ENCODE peak calls at places on chromosomes 7 and 10, in nine cellular contexts. One of them, this sample, is unnamed.
A peak's percentile ranks its signal among the peaks of the same experiment; 100 is the strongest.

GRCh38 chr7:151745090-151745638 is 131.8 kb downstream of the PRKAG2 start:
- DNase-seq in upper lobe of right lung: peak; percentile 95
- DNase-seq in brain microvascular endothelial cell: peak; percentile 88
- DNase-seq in ascending aorta: peak; percentile 85
- DNase-seq in astrocyte: peak; percentile 89
- DNase-seq in A549: peak; percentile 92
- DNase-seq in sigmoid colon: no peak
- DNase-seq in dorsolateral prefrontal cortex: no peak
- DNase-seq in left lung: peak; percentile 92
- DNase-seq in this sample: peak; percentile 86

GRCh38 chr7:153047569-153047968 is 288.0 kb downstream of the ACTR3B start:
- DNase-seq in upper lobe of right lung: no peak
- DNase-seq in brain microvascular endothelial cell: no peak
- DNase-seq in ascending aorta: no peak
- DNase-seq in astrocyte: no peak
- DNase-seq in A549: no peak
- DNase-seq in sigmoid colon: no peak
- DNase-seq in dorsolateral prefrontal cortex: no peak
- DNase-seq in left lung: no peak
- DNase-seq in this sample: no peak

GRCh38 chr10:112842832-112843360 is 107.2 kb upstream of the TCF7L2 start:
- DNase-seq in upper lobe of right lung: no peak
- DNase-seq in brain microvascular endothelial cell: peak; percentile 11
- DNase-seq in ascending aorta: no peak
- DNase-seq in astrocyte: no peak
- DNase-seq in A549: no peak
- DNase-seq in sigmoid colon: no peak
- DNase-seq in dorsolateral prefrontal cortex: no peak
- DNase-seq in left lung: no peak
- DNase-seq in this sample: no peak

GRCh38 chr7:112449353-112449752 is 907 bp upstream of the IFRD1 start:
- DNase-seq in upper lobe of right lung: no peak
- DNase-seq in brain microvascular endothelial cell: peak; percentile 31
- DNase-seq in ascending aorta: no peak
- DNase-seq in astrocyte: peak; percentile 51
- DNase-seq in A549: peak; percentile 24
- DNase-seq in sigmoid colon: no peak
- DNase-seq in dorsolateral prefrontal cortex: no peak
- DNase-seq in left lung: no peak
- DNase-seq in this sample: no peak

GRCh38 chr7:129454249-129454551 is 20.0 kb downstream of the STRIP2 start:
- DNase-seq in upper lobe of right lung: no peak
- DNase-seq in brain microvascular endothelial cell: no peak
- DNase-seq in ascending aorta: no peak
- DNase-seq in astrocyte: no peak
- DNase-seq in A549: no peak
- DNase-seq in sigmoid colon: no peak
- DNase-seq in dorsolateral prefrontal cortex: no peak
- DNase-seq in left lung: no peak
- DNase-seq in this sample: no peak

GRCh38 chr10:100043344-100043743 is 33.6 kb upstream of the DNMBP start:
- DNase-seq in upper lobe of right lung: no peak
- DNase-seq in brain microvascular endothelial cell: no peak
- DNase-seq in ascending aorta: no peak
- DNase-seq in astrocyte: no peak
- DNase-seq in A549: peak; percentile 54
- DNase-seq in sigmoid colon: no peak
- DNase-seq in dorsolateral prefrontal cortex: no peak
- DNase-seq in left lung: no peak
- DNase-seq in this sample: no peak

GRCh38 chr7:55325371-55325792 is 39.8 kb upstream of the LANCL2 start:
- DNase-seq in upper lobe of right lung: no peak
- DNase-seq in brain microvascular endothelial cell: peak; percentile 92
- DNase-seq in ascending aorta: no peak
- DNase-seq in astrocyte: peak; percentile 95
- DNase-seq in A549: no peak
- DNase-seq in sigmoid colon: no peak
- DNase-seq in dorsolateral prefrontal cortex: no peak
- DNase-seq in left lung: no peak
- DNase-seq in this sample: no peak

GRCh38 chr10:28996345-28996744 is 292.5 kb upstream of the LYZL1 start:
- DNase-seq in upper lobe of right lung: no peak
- DNase-seq in brain microvascular endothelial cell: no peak
- DNase-seq in ascending aorta: no peak
- DNase-seq in astrocyte: no peak
- DNase-seq in A549: no peak
- DNase-seq in sigmoid colon: no peak
- DNase-seq in dorsolateral prefrontal cortex: no peak
- DNase-seq in left lung: no peak
- DNase-seq in this sample: no peak

GRCh38 chr10:1462032-1462431 is 275.3 kb downstream of the ADARB2 start:
- DNase-seq in upper lobe of right lung: no peak
- DNase-seq in brain microvascular endothelial cell: no peak
- DNase-seq in ascending aorta: no peak
- DNase-seq in astrocyte: no peak
- DNase-seq in A549: no peak
- DNase-seq in sigmoid colon: no peak
- DNase-seq in dorsolateral prefrontal cortex: no peak
- DNase-seq in left lung: no peak
- DNase-seq in this sample: no peak

DNA sequence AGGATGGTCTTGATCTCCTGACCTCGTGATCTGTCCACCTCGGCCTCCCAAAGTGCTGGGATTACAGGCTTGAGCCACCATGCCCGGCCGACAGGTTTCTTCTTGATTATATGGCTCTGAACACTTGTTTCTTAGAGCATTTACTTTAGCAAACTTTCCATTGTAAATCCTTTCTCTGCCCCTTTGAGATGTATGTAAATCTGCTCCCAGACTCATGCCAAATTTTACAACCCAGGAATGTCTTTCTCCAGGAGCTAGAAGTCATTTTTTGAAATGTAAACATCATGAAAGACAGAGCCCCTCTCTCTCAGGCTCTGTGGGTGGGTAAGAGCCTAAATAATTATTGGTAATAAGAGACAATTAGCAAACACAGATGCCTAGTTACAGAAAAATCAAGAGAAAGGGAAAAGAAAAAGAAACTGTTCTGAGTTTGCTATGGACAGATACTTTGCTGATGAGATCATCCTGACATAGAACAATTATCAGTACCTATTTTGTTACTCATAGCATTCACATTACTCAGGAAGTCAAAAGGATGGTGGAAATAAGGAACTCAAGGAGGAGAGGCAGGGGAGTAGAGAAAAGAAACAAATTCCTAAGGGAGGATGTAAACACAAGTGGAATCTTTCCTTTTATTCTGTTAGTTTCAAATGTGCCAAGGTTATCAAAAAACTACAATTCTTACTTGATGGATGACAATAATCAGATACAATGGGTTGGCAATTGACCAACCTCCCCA is 165.1 kb upstream of the PTN start:
- DNase-seq in upper lobe of right lung: no peak
- DNase-seq in brain microvascular endothelial cell: peak; percentile 41
- DNase-seq in ascending aorta: no peak
- DNase-seq in astrocyte: peak; percentile 95
- DNase-seq in A549: no peak
- DNase-seq in sigmoid colon: no peak
- DNase-seq in dorsolateral prefrontal cortex: no peak
- DNase-seq in left lung: no peak
- DNase-seq in this sample: no peak
- H3K4me3 ChIP-seq in upper lobe of right lung: no peak overlapping the region
- H3K4me3 ChIP-seq in brain microvascular endothelial cell: no peak overlapping the region
- H3K4me3 ChIP-seq in ascending aorta: no peak overlapping the region
- H3K4me3 ChIP-seq in astrocyte: peak overlapping the region; percentile 8
- H3K4me3 ChIP-seq in A549: no peak overlapping the region
- H3K4me3 ChIP-seq in sigmoid colon: no peak overlapping the region
- H3K4me3 ChIP-seq in dorsolateral prefrontal cortex: no peak overlapping the region
- H3K4me3 ChIP-seq in left lung: no peak overlapping the region
- H3K4me3 ChIP-seq in this sample: no peak overlapping the region

DNA sequence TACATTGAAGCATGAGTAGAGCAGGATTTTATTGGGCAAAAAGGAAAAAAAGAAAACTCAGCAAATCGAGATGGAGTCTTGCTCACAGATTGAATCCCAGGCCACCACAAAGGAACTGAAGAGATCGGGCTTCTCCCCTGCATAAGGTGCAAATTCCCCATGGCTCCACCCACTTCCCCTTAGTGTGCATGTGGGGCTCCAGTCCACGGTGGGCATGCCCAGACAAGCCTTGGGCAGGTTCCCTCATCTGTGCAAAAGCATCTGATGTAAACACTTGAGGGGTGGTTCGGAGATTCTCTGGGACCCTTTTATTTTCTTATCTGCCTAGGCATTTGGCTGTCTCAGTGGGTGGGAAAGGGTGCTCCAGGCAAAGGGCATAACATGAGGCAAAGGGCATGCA is 150.7 kb downstream of the CFTR start:
- DNase-seq in upper lobe of right lung: no peak
- DNase-seq in brain microvascular endothelial cell: no peak
- DNase-seq in ascending aorta: no peak
- DNase-seq in astrocyte: no peak
- DNase-seq in A549: no peak
- DNase-seq in sigmoid colon: no peak
- DNase-seq in dorsolateral prefrontal cortex: no peak
- DNase-seq in left lung: no peak
- DNase-seq in this sample: no peak
- H3K27ac ChIP-seq in upper lobe of right lung: no peak overlapping the region
- H3K27ac ChIP-seq in brain microvascular endothelial cell: no peak overlapping the region
- H3K27ac ChIP-seq in ascending aorta: no peak overlapping the region
- H3K27ac ChIP-seq in astrocyte: no peak overlapping the region
- H3K27ac ChIP-seq in A549: peak overlapping the region; percentile 62
- H3K27ac ChIP-seq in sigmoid colon: no peak overlapping the region
- H3K27ac ChIP-seq in dorsolateral prefrontal cortex: no peak overlapping the region
- H3K27ac ChIP-seq in left lung: no peak overlapping the region
- H3K27ac ChIP-seq in this sample: no peak overlapping the region

DNA sequence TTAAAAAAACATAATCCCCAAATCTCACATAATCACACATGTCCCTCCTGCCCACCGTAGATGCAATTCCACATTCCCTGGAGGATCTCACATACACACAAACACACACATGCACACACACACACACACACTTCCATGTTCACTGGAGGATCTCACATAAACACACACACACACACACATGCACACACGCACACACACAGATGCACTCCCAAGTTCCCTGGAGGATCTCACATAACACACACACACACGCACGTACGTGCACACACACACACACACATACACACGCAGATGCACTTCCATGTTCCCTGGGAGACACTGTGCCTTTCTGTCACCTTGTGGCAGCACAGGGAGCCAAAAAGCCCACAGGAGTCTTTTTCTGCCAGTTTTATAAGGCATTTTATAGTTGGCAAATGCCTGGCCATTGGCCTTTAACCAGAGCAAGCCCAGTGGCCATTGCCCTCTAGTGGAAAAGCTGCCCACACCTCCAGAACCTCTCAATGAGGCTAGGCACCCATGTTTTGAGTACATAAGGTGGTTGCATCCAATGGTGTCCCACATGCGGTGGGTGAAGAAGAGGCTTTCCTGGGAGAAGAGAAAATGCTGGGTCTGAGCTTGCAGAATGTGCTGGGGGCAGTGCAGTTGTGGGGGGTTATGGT is 115.4 kb upstream of the ACBD5 start:
- DNase-seq in upper lobe of right lung: no peak
- DNase-seq in brain microvascular endothelial cell: no peak
- DNase-seq in ascending aorta: no peak
- DNase-seq in astrocyte: no peak
- DNase-seq in A549: peak; percentile 16
- DNase-seq in sigmoid colon: no peak
- DNase-seq in dorsolateral prefrontal cortex: no peak
- DNase-seq in left lung: no peak
- DNase-seq in this sample: no peak
- TF ChIP-seq CTCF in upper lobe of right lung: no peak
- TF ChIP-seq CTCF in brain microvascular endothelial cell: peak; percentile 12
- TF ChIP-seq CTCF in ascending aorta: no peak
- TF ChIP-seq CTCF in astrocyte: no peak
- TF ChIP-seq CTCF in A549: no peak
- TF ChIP-seq CTCF in sigmoid colon: no peak
- TF ChIP-seq CTCF in dorsolateral prefrontal cortex: no peak
- TF ChIP-seq CTCF in left lung: no peak
- TF ChIP-seq CTCF in this sample: no peak

GRCh38 chr10:13990918-13991317 is 339.8 kb downstream of the FRMD4A start:
- DNase-seq in upper lobe of right lung: no peak
- DNase-seq in brain microvascular endothelial cell: peak; percentile 67
- DNase-seq in ascending aorta: no peak
- DNase-seq in astrocyte: peak; percentile 80
- DNase-seq in A549: no peak
- DNase-seq in sigmoid colon: no peak
- DNase-seq in dorsolateral prefrontal cortex: no peak
- DNase-seq in left lung: no peak
- DNase-seq in this sample: no peak

GRCh38 chr10:13993169-13993568 is 337.6 kb downstream of the FRMD4A start:
- DNase-seq in upper lobe of right lung: no peak
- DNase-seq in brain microvascular endothelial cell: no peak
- DNase-seq in ascending aorta: no peak
- DNase-seq in astrocyte: peak; percentile 85
- DNase-seq in A549: no peak
- DNase-seq in sigmoid colon: peak; percentile 87
- DNase-seq in dorsolateral prefrontal cortex: no peak
- DNase-seq in left lung: no peak
- DNase-seq in this sample: no peak

GRCh38 chr10:13989616-13990015 is 341.1 kb downstream of the FRMD4A start:
- DNase-seq in upper lobe of right lung: no peak
- DNase-seq in brain microvascular endothelial cell: no peak
- DNase-seq in ascending aorta: no peak
- DNase-seq in astrocyte: no peak
- DNase-seq in A549: no peak
- DNase-seq in sigmoid colon: no peak
- DNase-seq in dorsolateral prefrontal cortex: no peak
- DNase-seq in left lung: no peak
- DNase-seq in this sample: peak; percentile 4

GRCh38 chr10:13990392-13990805 is 340.3 kb downstream of the FRMD4A start:
- DNase-seq in upper lobe of right lung: no peak
- DNase-seq in brain microvascular endothelial cell: no peak
- DNase-seq in ascending aorta: no peak
- DNase-seq in astrocyte: no peak
- DNase-seq in A549: no peak
- DNase-seq in sigmoid colon: peak; percentile 70
- DNase-seq in dorsolateral prefrontal cortex: no peak
- DNase-seq in left lung: no peak
- DNase-seq in this sample: peak; percentile 69

GRCh38 chr10:13991353-13991752 is 339.4 kb downstream of the FRMD4A start:
- DNase-seq in upper lobe of right lung: no peak
- DNase-seq in brain microvascular endothelial cell: no peak
- DNase-seq in ascending aorta: no peak
- DNase-seq in astrocyte: no peak
- DNase-seq in A549: no peak
- DNase-seq in sigmoid colon: no peak
- DNase-seq in dorsolateral prefrontal cortex: no peak
- DNase-seq in left lung: no peak
- DNase-seq in this sample: no peak
- H3K4me3 ChIP-seq in upper lobe of right lung: no peak overlapping the region
- H3K4me3 ChIP-seq in brain microvascular endothelial cell: no peak overlapping the region
- H3K4me3 ChIP-seq in ascending aorta: peak overlapping the region; percentile 49
- H3K4me3 ChIP-seq in astrocyte: peak overlapping the region; percentile 13
- H3K4me3 ChIP-seq in A549: no peak overlapping the region
- H3K4me3 ChIP-seq in sigmoid colon: no peak overlapping the region
- H3K4me3 ChIP-seq in dorsolateral prefrontal cortex: peak overlapping the region; percentile 25
- H3K4me3 ChIP-seq in left lung: no peak overlapping the region
- H3K4me3 ChIP-seq in this sample: peak overlapping the region; percentile 55

This sample was measured in coronary artery.